ENCODE peak calls at places on chromosome 12, in six cellular contexts. C, G, B, E, U and K are unnamed samples.

GRCh38 chr12:57340104-57340503 is 89.1 kb upstream of the STAC3 start:
- DNase-seq in C (peak), B (no peak), E (no peak), G (peak), U (peak), K (peak)

GRCh38 chr12:122422769-122423257 is 344 bp upstream of the CLIP1 start:
- DNase-seq in U (no peak), G (peak), E (peak), B (no peak), C (peak), K (peak)

GRCh38 chr12:7130791-7131501 is 775 bp downstream of the CLSTN3 start:
- DNase-seq in E (peak), B (no peak), C (no peak), U (no peak), G (peak), K (peak)

GRCh38 chr12:27970981-27971489 is 1.5 kb downstream of the PTHLH start:
- DNase-seq in E (peak), U (no peak), G (no peak), B (no peak), C (no peak), K (peak)

GRCh38 chr12:22729431-22729830 is 104.5 kb downstream of the ETNK1 start:
- DNase-seq in C (no peak), G (no peak), U (no peak), B (no peak), E (no peak), K (no peak)

GRCh38 chr12:122023339-122024131 is 1.9 kb downstream of the BCL7A start:
- DNase-seq in U (peak), E (peak), B (peak), C (peak), G (peak), K (peak)

GRCh38 chr12:59459966-59460365 is 135.9 kb upstream of the SLC16A7 start:
- DNase-seq in U (no peak), B (no peak), E (peak), C (no peak), G (no peak), K (peak)

GRCh38 chr12:120367252-120367923 is 1.6 kb downstream of the MSI1 start:
- DNase-seq in E (no peak), G (no peak), U (no peak), C (no peak), B (no peak), K (no peak)

GRCh38 chr12:26022043-26022442 is 63.6 kb downstream of the RASSF8 start:
- DNase-seq in B (no peak), C (no peak), E (no peak), G (no peak), U (no peak), K (no peak)

GRCh38 chr12:16449459-16449858 is 102.0 kb downstream of the MGST1 start:
- DNase-seq in U (no peak), B (no peak), E (no peak), G (no peak), C (no peak), K (no peak)

GRCh38 chr12:93833946-93834345 is 156.8 kb downstream of the CRADD start:
- DNase-seq in E (no peak), B (no peak), U (no peak), C (no peak), G (no peak), K (no peak)

GRCh38 chr12:57810450-57810849 is 8.1 kb downstream of the AVIL start:
- DNase-seq in G (no peak), C (no peak), E (peak), B (no peak), U (no peak), K (peak)

GRCh38 chr12:77847665-77848431 is 17.2 kb downstream of the NAV3 start:
- DNase-seq in G (no peak), E (peak), B (no peak), U (no peak), C (no peak), K (peak)

GRCh38 chr12:81759215-81759991 is at the start of gene PPFIA2:
- DNase-seq in U (no peak), E (no peak), G (no peak), B (peak), C (peak), K (peak)

GRCh38 chr12:28933176-28933575 is 215.9 kb upstream of the FAR2 start:
- DNase-seq in C (no peak), B (no peak), G (no peak), U (no peak), E (no peak), K (no peak)

GRCh38 chr12:102406033-102406584 is 74.3 kb downstream of the IGF1 start:
- DNase-seq in G (peak), U (peak), B (no peak), E (no peak), C (peak), K (peak)

GRCh38 chr12:44618960-44619359 is 257.2 kb downstream of the NELL2 start:
- DNase-seq in G (no peak), C (no peak), B (no peak), E (no peak), U (no peak), K (no peak)

GRCh38 chr12:3107954-3108353 is 30.8 kb downstream of the TSPAN9 start:
- DNase-seq in E (peak), G (no peak), C (no peak), B (no peak), U (no peak), K (no peak)

GRCh38 chr12:112906712-112907414 is at the start of gene OAS1:
- DNase-seq in G (no peak), U (no peak), C (no peak), E (peak), B (no peak), K (peak)

GRCh38 chr12:94267530-94267877 is 119.1 kb downstream of the PLXNC1 start:
- DNase-seq in G (no peak), C (no peak), E (no peak), U (no peak), B (no peak), K (no peak)

GRCh38 chr12:7472060-7472459 is 28.1 kb upstream of the CD163L1 start:
- DNase-seq in B (no peak), E (no peak), U (no peak), G (no peak), C (peak), K (no peak)

GRCh38 chr12:30992381-30992780 is 65.8 kb downstream of the TSPAN11 start:
- DNase-seq in E (no peak), C (no peak), B (no peak), G (no peak), U (no peak), K (no peak)

GRCh38 chr12:115336506-115336905 is 652.5 kb upstream of the TBX3 start:
- DNase-seq in E (no peak), U (no peak), C (no peak), B (no peak), G (no peak), K (no peak)

GRCh38 chr12:12705833-12706520 is 10.0 kb upstream of the GPR19 start:
- DNase-seq in B (no peak), U (no peak), E (no peak), G (no peak), C (no peak), K (no peak)

GRCh38 chr12:81081726-81082125 is 3.8 kb downstream of the ACSS3 start:
- DNase-seq in U (no peak), E (no peak), B (no peak), G (no peak), C (no peak), K (no peak)

GRCh38 chr12:64083285-64084210 is 138.5 kb downstream of the KICS2 start:
- DNase-seq in E (peak), G (peak), B (no peak), U (peak), C (peak), K (peak)

GRCh38 chr12:97968641-97969171 is 506.1 kb downstream of the RMST start:
- DNase-seq in B (no peak), E (no peak), C (no peak), U (no peak), G (no peak), K (no peak)

GRCh38 chr12:48002773-48003218 is 1.5 kb downstream of the COL2A1 start:
- DNase-seq in G (no peak), C (peak), E (peak), U (no peak), B (no peak), K (peak)

GRCh38 chr12:109999983-110000505 is 814 bp downstream of the ANKRD13A start:
- DNase-seq in B (no peak), G (peak), C (no peak), U (no peak), E (peak), K (peak)

GRCh38 chr12:27549231-27549800 is 25.3 kb downstream of the PPFIBP1 start:
- DNase-seq in G (no peak), E (peak), C (no peak), B (no peak), U (no peak), K (peak)

GRCh38 chr12:94618995-94619695 is 31.2 kb downstream of the TMCC3 start:
- DNase-seq in E (peak), U (no peak), G (no peak), B (no peak), C (no peak), K (peak)

GRCh38 chr12:42977451-42978230 is 388.1 kb upstream of the PRICKLE1 start:
- DNase-seq in G (no peak), E (peak), C (no peak), U (no peak), B (no peak), K (peak)

GRCh38 chr12:103880299-103881142 is 39.5 kb upstream of the NT5DC3 start:
- DNase-seq in C (no peak), E (peak), G (no peak), U (no peak), B (no peak), K (peak)

GRCh38 chr12:117027251-117028086 is 71.7 kb downstream of the TESC start:
- DNase-seq in E (no peak), G (no peak), C (peak), B (peak), U (no peak), K (no peak)

GRCh38 chr12:74334770-74335169 is 202.9 kb upstream of the ATXN7L3B start:
- DNase-seq in U (no peak), G (no peak), C (no peak), B (no peak), E (peak), K (peak)

GRCh38 chr12:116559330-116560080 is at the start of gene MAP1LC3B2:
- DNase-seq in G (peak), B (no peak), U (peak), E (peak), C (peak), K (peak)

GRCh38 chr12:80593766-80594165 is 113.7 kb upstream of the MYF6 start:
- DNase-seq in U (no peak), B (no peak), C (no peak), G (no peak), E (peak), K (peak)

GRCh38 chr12:80472912-80473500 is 29.0 kb downstream of the PTPRQ start:
- DNase-seq in B (no peak), U (no peak), E (peak), C (no peak), G (peak), K (peak)

DNA sequence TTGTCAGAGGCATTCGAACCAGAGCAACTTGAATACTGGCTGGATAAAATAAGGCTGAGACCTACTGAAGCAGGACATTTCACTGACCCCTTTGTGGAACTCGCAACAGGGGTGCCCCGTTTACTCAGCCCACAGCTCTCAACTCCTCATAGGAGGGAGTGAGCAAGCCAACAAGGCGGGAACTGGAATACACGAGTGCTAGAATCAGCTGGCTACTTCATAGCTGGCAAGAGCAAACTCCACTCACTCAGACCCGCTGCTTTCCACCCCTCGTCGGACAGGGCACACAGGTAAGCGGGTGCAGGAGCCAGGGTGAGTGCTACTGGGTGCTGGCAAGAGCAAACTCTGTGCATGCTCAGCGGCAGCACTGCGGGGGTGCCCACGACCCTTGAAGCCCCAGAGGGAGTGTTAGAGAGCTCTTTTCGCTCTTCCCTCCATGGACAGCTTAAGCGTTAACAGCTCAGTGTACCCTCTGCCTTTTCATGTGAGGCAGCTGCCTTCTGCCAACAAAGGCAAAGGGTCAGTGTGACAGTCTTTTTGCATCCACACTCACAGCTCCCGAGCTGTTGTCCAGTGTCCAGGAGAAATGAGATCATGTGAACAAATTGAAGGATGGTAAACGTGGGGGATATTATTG is 15.7 kb downstream of the CAPZA3 start:
- DNase-seq in B (no peak), G (no peak), C (no peak), E (no peak), U (no peak), K (peak)
- H3K4me3 ChIP-seq in B (no peak), G (no peak), C (no peak), E (no peak), U (no peak), K (no peak)

GRCh38 chr12:132146098-132146497 is 1.8 kb downstream of the NOC4L start:
- DNase-seq in B (no peak), U (no peak), E (no peak), C (no peak), G (no peak), K (no peak)

GRCh38 chr12:132150780-132151144 is 6.5 kb downstream of the NOC4L start:
- DNase-seq in G (peak), E (no peak), C (peak), B (no peak), U (no peak), K (no peak)

GRCh38 chr12:132147423-132148367 is 3.4 kb downstream of the NOC4L start:
- DNase-seq in B (no peak), E (no peak), U (no peak), C (peak), G (peak), K (no peak)

GRCh38 chr12:132146772-132147422 is 2.6 kb downstream of the NOC4L start:
- DNase-seq in E (no peak), B (no peak), C (peak), U (no peak), G (peak), K (no peak)

GRCh38 chr12:132148368-132149045 is 4.2 kb downstream of the NOC4L start:
- DNase-seq in U (no peak), G (no peak), B (no peak), C (peak), E (no peak), K (no peak)
- TF ChIP-seq CTCF in U (no peak), G (no peak), B (no peak), C (no peak), E (no peak), K (no peak)

DNA sequence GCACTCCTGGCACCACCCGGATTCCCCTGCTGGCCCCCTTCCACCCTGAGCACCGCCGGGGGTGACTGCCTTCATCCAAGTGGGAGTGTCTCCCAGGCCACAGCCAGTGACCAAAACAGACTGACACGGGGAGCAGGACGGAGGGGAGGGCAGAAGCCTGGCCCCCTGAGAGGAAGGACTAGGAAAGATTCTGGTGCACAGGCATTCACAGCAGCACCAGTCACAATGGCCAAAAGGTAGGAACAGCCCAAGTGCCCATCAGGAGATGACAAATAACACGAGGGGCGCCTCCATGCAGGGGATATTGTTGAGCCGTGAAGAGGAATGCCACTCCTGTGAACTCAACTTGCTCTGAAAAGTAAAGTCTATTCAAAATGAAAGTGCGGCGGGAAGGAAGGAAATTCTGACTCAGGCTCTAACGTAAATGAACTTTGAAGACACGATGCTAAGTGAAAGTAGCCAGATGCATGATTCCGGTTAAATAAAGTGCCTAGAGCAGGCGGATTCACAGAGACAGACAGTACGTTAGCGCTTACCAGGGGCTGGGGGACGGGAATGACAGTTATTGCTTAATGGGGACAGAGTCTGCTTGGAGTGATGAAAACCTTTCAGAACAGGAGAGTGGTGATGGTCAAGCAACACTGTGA is 146.1 kb upstream of the NCOR2 start:
- DNase-seq in U (no peak), C (peak), B (no peak), G (no peak), E (no peak), K (peak)
- H3K4me3 ChIP-seq in U (peak), C (peak), B (peak), G (peak), E (no peak), K (no peak)

DNA sequence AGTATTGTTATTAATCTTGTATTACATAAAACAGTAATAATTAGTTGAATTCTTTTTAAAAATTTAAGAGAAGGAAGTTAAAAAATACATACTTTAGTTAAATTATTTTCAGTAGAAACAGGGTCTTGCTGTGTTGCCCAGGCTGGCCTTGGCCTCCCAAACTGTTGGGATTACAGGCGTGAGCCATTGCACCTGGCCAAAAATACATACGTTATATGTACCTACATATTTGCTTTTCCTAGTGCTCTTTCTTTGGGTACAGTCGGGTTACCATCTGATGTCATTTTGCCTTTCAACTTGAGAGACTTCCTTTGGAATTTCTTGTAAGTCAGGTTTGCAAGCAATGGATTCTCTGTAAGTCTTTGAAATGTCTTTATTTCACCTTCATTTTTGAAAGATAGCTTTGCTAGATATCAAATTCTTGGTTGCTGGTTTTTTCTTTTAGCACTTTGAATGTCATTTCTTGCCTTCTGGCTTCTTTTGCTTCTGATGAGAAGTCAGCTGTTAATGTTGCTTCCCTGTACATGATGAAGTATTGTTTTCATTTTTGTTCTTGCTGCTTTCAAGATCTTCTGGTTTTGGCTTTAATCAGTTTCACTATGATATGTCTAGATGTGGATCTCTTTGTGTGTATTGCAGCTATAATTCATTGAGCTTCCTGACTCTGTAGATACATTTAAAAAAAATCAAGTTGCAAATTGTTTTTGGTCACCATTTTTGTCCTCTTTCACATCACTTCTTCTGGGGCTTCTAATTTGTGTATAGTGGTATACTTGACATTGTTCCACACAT is 84.4 kb downstream of the SPATS2 start:
- DNase-seq in E (no peak), U (no peak), C (no peak), G (no peak), B (no peak), K (no peak)
- TF ChIP-seq CTCF in E (no peak), U (no peak), C (no peak), G (no peak), B (no peak), K (no peak)

DNA sequence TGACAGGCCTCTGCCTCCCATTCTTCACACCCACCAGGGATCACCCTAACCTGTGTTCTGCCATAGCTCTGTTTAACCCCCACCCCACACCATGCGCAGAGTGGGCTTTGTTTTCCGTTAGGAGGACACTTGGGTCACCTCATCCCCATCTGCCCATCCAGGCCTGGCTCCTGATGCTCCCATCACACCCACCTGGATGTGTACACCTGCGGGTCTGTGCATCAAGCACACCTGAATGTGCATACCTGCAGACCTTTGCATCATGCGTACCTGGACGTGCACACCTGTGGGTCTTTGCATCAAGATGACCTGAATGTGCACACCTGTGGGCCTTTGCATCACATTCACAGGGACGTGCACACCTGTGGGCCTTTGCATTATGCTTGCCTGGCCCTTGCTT is 835.8 kb upstream of the TMEM132C start:
- DNase-seq in C (no peak), E (no peak), B (no peak), G (no peak), U (no peak), K (no peak)
- H3K4me3 ChIP-seq in C (no peak), E (no peak), B (no peak), G (no peak), U (no peak), K (no peak)

GRCh38 chr12:75606921-75607320 is 95.5 kb upstream of the KRR1 start:
- DNase-seq in C (no peak), E (no peak), G (no peak), U (no peak), B (no peak), K (no peak)
- TF ChIP-seq CTCF in C (no peak), E (no peak), G (no peak), U (no peak), B (no peak), K (no peak)